ENCODE peak calls at places on chromosomes 11 and 22, in six cellular contexts. One of them, this sample, is unnamed.

GRCh38 chr11:71450507-71450906 is 2.3 kb upstream of the DHCR7 start:
- DNase-seq in K562: no peak
- DNase-seq in GM12878: no peak
- DNase-seq in SK-N-SH: no peak
- DNase-seq in H1: no peak
- DNase-seq in HepG2: no peak
- DNase-seq in this sample: no peak

GRCh38 chr11:85725510-85726258 is 39.7 kb upstream of the CCDC89 start:
- DNase-seq in K562: no peak
- DNase-seq in HepG2: no peak
- DNase-seq in GM12878: no peak
- DNase-seq in SK-N-SH: no peak
- DNase-seq in H1: no peak
- DNase-seq in this sample: no peak

GRCh38 chr11:2662430-2663299 is 37.1 kb downstream of the KCNQ1OT1 start:
- DNase-seq in GM12878: no peak
- DNase-seq in HepG2: no peak
- DNase-seq in K562: no peak
- DNase-seq in SK-N-SH: no peak
- DNase-seq in H1: no peak
- DNase-seq in this sample: no peak

GRCh38 chr22:49014227-49015201 is 813.2 kb downstream of the BRD1 start:
- DNase-seq in SK-N-SH: peak; percentile 11
- DNase-seq in GM12878: no peak
- DNase-seq in HepG2: no peak
- DNase-seq in K562: no peak
- DNase-seq in H1: no peak
- DNase-seq in this sample: no peak

GRCh38 chr11:63573881-63574855 is 11.0 kb upstream of the PLAAT2 start:
- DNase-seq in H1: no peak
- DNase-seq in HepG2: peak; percentile 78
- DNase-seq in GM12878: no peak
- DNase-seq in SK-N-SH: no peak
- DNase-seq in K562: peak; percentile 73
- DNase-seq in this sample: peak; percentile 52

GRCh38 chr11:10784229-10785145 is 24.2 kb downstream of the EIF4G2 start:
- DNase-seq in GM12878: no peak
- DNase-seq in SK-N-SH: peak; percentile 37
- DNase-seq in K562: no peak
- DNase-seq in HepG2: no peak
- DNase-seq in H1: no peak
- DNase-seq in this sample: no peak

GRCh38 chr22:16933924-16934282 is 74.1 kb downstream of the GAB4 start:
- DNase-seq in H1: no peak
- DNase-seq in GM12878: no peak
- DNase-seq in HepG2: no peak
- DNase-seq in SK-N-SH: no peak
- DNase-seq in K562: no peak
- DNase-seq in this sample: no peak

GRCh38 chr22:17994424-17995108 is 29.8 kb downstream of the MICAL3 start:
- DNase-seq in SK-N-SH: no peak
- DNase-seq in K562: no peak
- DNase-seq in H1: no peak
- DNase-seq in GM12878: no peak
- DNase-seq in HepG2: no peak
- DNase-seq in this sample: no peak

GRCh38 chr22:35104491-35104890 is 38.5 kb downstream of the ISX start:
- DNase-seq in GM12878: no peak
- DNase-seq in HepG2: no peak
- DNase-seq in K562: no peak
- DNase-seq in H1: no peak
- DNase-seq in SK-N-SH: no peak
- DNase-seq in this sample: no peak

GRCh38 chr11:45748801-45749200 is 56.1 kb upstream of the SLC35C1 start:
- DNase-seq in H1: no peak
- DNase-seq in HepG2: no peak
- DNase-seq in K562: no peak
- DNase-seq in GM12878: no peak
- DNase-seq in SK-N-SH: no peak
- DNase-seq in this sample: no peak

GRCh38 chr22:39282642-39283311 is 36.6 kb downstream of the RPL3 start:
- DNase-seq in SK-N-SH: no peak
- DNase-seq in HepG2: no peak
- DNase-seq in H1: no peak
- DNase-seq in GM12878: no peak
- DNase-seq in K562: peak; percentile 47
- DNase-seq in this sample: no peak

GRCh38 chr11:67691149-67691548 is 16.7 kb upstream of the ALDH3B2 start:
- DNase-seq in SK-N-SH: no peak
- DNase-seq in K562: no peak
- DNase-seq in H1: no peak
- DNase-seq in GM12878: no peak
- DNase-seq in HepG2: no peak
- DNase-seq in this sample: peak; percentile 9

GRCh38 chr11:17371614-17372013 is 16.8 kb downstream of the KCNJ11 start:
- DNase-seq in H1: no peak
- DNase-seq in GM12878: no peak
- DNase-seq in HepG2: no peak
- DNase-seq in K562: no peak
- DNase-seq in SK-N-SH: no peak
- DNase-seq in this sample: no peak

DNA sequence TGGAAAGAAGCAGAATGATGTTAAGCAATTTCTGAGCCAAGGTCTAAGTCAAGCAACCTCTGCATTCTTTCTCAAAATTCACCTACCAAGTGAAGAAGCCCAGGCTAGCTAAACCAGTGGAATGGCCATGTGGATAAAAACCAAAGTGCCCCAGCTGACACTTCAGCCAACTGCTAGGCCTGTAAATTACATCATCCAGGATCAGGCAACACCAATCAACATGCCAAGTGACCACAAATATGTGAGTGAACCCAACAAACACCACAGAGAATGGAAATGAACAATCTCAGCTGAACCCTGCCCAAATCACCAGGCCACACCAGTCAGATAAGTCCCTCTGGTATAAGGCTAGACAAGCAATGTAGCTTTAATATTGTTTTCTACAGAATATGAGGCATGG is 25.1 kb upstream of the FJX1 start:
- DNase-seq in GM12878: no peak
- DNase-seq in K562: no peak
- DNase-seq in SK-N-SH: no peak
- DNase-seq in H1: no peak
- DNase-seq in HepG2: no peak
- DNase-seq in this sample: no peak
- TF ChIP-seq GABPA in GM12878: no peak
- TF ChIP-seq GABPA in K562: no peak
- TF ChIP-seq GABPA in SK-N-SH: no peak
- TF ChIP-seq GABPA in H1: no peak
- TF ChIP-seq GABPA in HepG2: no peak
- TF ChIP-seq GABPA in this sample: no peak

GRCh38 chr22:41672780-41673509 is 15.7 kb downstream of the SNU13 start:
- DNase-seq in GM12878: no peak
- DNase-seq in HepG2: no peak
- DNase-seq in H1: no peak
- DNase-seq in SK-N-SH: no peak
- DNase-seq in K562: peak; percentile 17
- DNase-seq in this sample: no peak
- TF ChIP-seq CTCF in GM12878: peak; percentile 42
- TF ChIP-seq CTCF in HepG2: no peak
- TF ChIP-seq CTCF in H1: no peak
- TF ChIP-seq CTCF in SK-N-SH: no peak
- TF ChIP-seq CTCF in K562: peak; percentile 32
- TF ChIP-seq CTCF in this sample: no peak

DNA sequence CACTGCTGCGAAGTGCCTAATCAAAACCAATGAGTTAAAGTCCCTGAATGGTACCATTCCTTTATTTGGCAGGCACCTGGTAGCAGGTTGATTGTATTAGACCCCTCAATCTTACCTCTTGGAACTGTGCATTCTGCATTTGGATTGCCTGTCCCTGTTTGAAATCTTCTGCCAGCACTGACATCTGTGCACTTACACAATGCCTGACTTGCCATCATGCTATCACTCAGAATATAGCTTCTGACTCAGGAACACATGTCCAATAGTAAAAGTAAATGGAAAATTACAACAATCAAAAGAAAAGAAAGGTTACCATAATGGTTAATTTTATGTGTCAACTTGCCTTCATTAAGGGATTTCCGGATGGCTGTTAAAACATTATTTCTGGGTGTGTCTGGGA is 366.0 kb upstream of the PDGFD start:
- DNase-seq in K562: no peak
- DNase-seq in HepG2: no peak
- DNase-seq in SK-N-SH: no peak
- DNase-seq in GM12878: no peak
- DNase-seq in H1: no peak
- DNase-seq in this sample: no peak
- TF ChIP-seq GABPA in K562: no peak
- TF ChIP-seq GABPA in HepG2: no peak
- TF ChIP-seq GABPA in SK-N-SH: no peak
- TF ChIP-seq GABPA in GM12878: no peak
- TF ChIP-seq GABPA in H1: no peak
- TF ChIP-seq GABPA in this sample: no peak

GRCh38 chr11:123057604-123058305 is 4.2 kb downstream of the HSPA8 start:
- DNase-seq in SK-N-SH: no peak
- DNase-seq in H1: no peak
- DNase-seq in HepG2: no peak
- DNase-seq in K562: no peak
- DNase-seq in GM12878: no peak
- DNase-seq in this sample: peak; percentile 66
- TF ChIP-seq CTCF in SK-N-SH: no peak
- TF ChIP-seq CTCF in H1: no peak
- TF ChIP-seq CTCF in HepG2: no peak
- TF ChIP-seq CTCF in K562: no peak
- TF ChIP-seq CTCF in GM12878: peak; percentile 17
- TF ChIP-seq CTCF in this sample: no peak

DNA sequence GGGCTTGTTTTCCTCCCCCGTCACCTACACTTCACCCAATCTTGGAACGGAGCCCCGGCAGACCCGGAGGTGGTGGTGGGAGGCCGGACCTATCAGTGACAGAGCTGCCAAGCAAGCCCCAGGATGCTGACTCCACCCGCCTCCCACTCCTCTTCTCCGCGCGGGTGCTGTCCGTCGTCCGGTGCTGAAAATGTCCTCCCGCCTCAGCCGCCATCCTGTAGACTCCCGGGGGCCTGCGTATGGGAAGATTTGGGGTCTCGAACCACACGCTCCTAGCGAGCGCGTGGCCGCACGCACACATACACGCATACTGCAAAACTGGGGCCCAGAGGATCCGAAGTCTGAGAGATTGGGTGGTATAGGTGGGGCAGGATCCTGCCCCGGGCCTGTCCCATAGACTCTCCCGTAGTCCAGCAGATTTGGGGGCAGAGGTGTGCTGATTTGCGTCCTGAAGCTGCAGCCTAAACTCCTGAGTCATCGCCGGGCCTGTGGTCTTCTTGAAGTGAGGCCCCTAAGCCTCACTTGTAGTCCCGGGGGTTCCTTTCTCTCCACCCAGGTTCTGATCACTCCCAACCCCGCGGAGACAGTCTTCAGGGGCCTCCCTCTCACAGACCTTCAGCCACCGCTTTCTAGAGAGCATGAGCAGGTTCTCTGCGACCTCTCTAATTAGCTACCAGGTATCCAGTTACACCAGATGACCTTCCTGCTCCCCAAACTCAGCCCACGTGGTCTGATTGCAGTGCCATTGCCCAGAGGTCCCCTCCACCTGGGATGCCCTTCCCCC is 797 bp upstream of the YIF1A start:
- DNase-seq in K562: peak; percentile 89
- DNase-seq in H1: no peak
- DNase-seq in HepG2: no peak
- DNase-seq in SK-N-SH: no peak
- DNase-seq in GM12878: peak; percentile 45
- DNase-seq in this sample: no peak
- TF ChIP-seq GABPA in K562: no peak
- TF ChIP-seq GABPA in H1: peak; percentile 71
- TF ChIP-seq GABPA in HepG2: no peak
- TF ChIP-seq GABPA in SK-N-SH: no peak
- TF ChIP-seq GABPA in GM12878: no peak
- TF ChIP-seq GABPA in this sample: no peak

GRCh38 chr22:27919943-27920755 is 1.1 kb upstream of the PITPNB start:
- DNase-seq in K562: no peak
- DNase-seq in SK-N-SH: peak; percentile 25
- DNase-seq in HepG2: peak; percentile 55
- DNase-seq in H1: no peak
- DNase-seq in GM12878: no peak
- DNase-seq in this sample: no peak
- TF ChIP-seq CTCF in K562: no peak
- TF ChIP-seq CTCF in SK-N-SH: no peak
- TF ChIP-seq CTCF in HepG2: peak; percentile 45
- TF ChIP-seq CTCF in H1: peak; percentile 26
- TF ChIP-seq CTCF in GM12878: no peak
- TF ChIP-seq CTCF in this sample: no peak